ENCODE peak calls at places on chromosomes 12 and 14, in nine cellular contexts. X is ELF-1; Q is H1; P is cerebellar cortex; O is NCI-H2171; D is HEK293T; I is activated CD8-positive, alpha-beta T cell treated with anti-CD3 and anti-CD28 coated beads for 36 hours; Z is SK-N-DZ; R is iPS-NIHi11. F is an unnamed sample.

GRCh38 chr14:23112359-23113178 is 6.5 kb downstream of the CEBPE start:
- DNase-seq in X (no peak), Q (no peak), P (no peak), O (no peak), D (no peak), I (no peak), Z (no peak), R (no peak), F (no peak)

GRCh38 chr12:90281156-90281868 is 572.7 kb upstream of the ATP2B1 start:
- DNase-seq in X (no peak), Q (no peak), P (no peak), O (no peak), D (no peak), I (no peak), Z (no peak), R (no peak), F (no peak)

GRCh38 chr12:9718968-9719367 is 13.9 kb downstream of the CLECL1 start:
- DNase-seq in X (no peak), Q (no peak), P (no peak), O (no peak), D (no peak), I (no peak), Z (no peak), R (no peak), F (no peak)

GRCh38 chr14:100633406-100633805 is 46.2 kb upstream of the BEGAIN start:
- DNase-seq in X (no peak), Q (no peak), P (no peak), O (no peak), D (no peak), I (no peak), Z (no peak), R (no peak), F (no peak)

GRCh38 chr12:132356686-132357622 is 27.6 kb upstream of the GALNT9 start:
- DNase-seq in X (peak; percentile 66), Q (no peak), P (peak; percentile 89), O (peak; percentile 92), D (peak; percentile 40), I (peak; percentile 11), Z (no peak), R (peak; percentile 80), F (peak; percentile 47)

GRCh38 chr14:69719501-69719951 is 47.4 kb upstream of the SRSF5 start:
- DNase-seq in X (no peak), Q (no peak), P (no peak), O (no peak), D (no peak), I (no peak), Z (no peak), R (no peak), F (no peak)

GRCh38 chr12:77973579-77973978 is 142.9 kb downstream of the NAV3 start:
- DNase-seq in X (no peak), Q (no peak), P (no peak), O (no peak), D (no peak), I (no peak), Z (no peak), R (no peak), F (no peak)

GRCh38 chr12:69338120-69338859 is 9.9 kb upstream of the LYZ start:
- DNase-seq in X (no peak), Q (no peak), P (no peak), O (no peak), D (no peak), I (no peak), Z (no peak), R (no peak), F (no peak)

GRCh38 chr12:25308761-25309160 is 58.0 kb upstream of the KRAS start:
- DNase-seq in X (no peak), Q (no peak), P (no peak), O (no peak), D (no peak), I (no peak), Z (no peak), R (no peak), F (no peak)

GRCh38 chr12:84994436-84994835 is 41.6 kb downstream of the TSPAN19 start:
- DNase-seq in X (no peak), Q (no peak), P (no peak), O (no peak), D (no peak), I (no peak), Z (no peak), R (no peak), F (no peak)

GRCh38 chr12:89135976-89136634 is 216.2 kb downstream of the DUSP6 start:
- DNase-seq in X (no peak), Q (no peak), P (no peak), O (no peak), D (no peak), I (no peak), Z (no peak), R (no peak), F (no peak)

GRCh38 chr12:49219417-49220026 is 30.6 kb upstream of the TUBA1A start:
- DNase-seq in X (no peak), Q (no peak), P (no peak), O (no peak), D (no peak), I (no peak), Z (no peak), R (no peak), F (no peak)

GRCh38 chr12:19850341-19851065 is 411.2 kb downstream of the AEBP2 start:
- DNase-seq in X (no peak), Q (no peak), P (no peak), O (no peak), D (no peak), I (no peak), Z (no peak), R (no peak), F (no peak)

GRCh38 chr12:110921262-110921661 is 883 bp upstream of the MYL2 start:
- DNase-seq in X (no peak), Q (no peak), P (no peak), O (no peak), D (no peak), I (no peak), Z (no peak), R (no peak), F (no peak)

GRCh38 chr12:68264864-68265256 is 11.5 kb upstream of the IL22 start:
- DNase-seq in X (no peak), Q (no peak), P (no peak), O (no peak), D (no peak), I (no peak), Z (no peak), R (no peak), F (no peak)

GRCh38 chr12:53995311-53996187 is 4.4 kb upstream of the HOXC9 start:
- DNase-seq in X (no peak), Q (peak; percentile 80), P (peak; percentile 63), O (peak; percentile 25), D (no peak), I (peak; percentile 47), Z (no peak), R (peak; percentile 74), F (no peak)

GRCh38 chr12:6056406-6057211 is 67.9 kb downstream of the VWF start:
- DNase-seq in X (peak; percentile 72), Q (peak; percentile 63), P (peak; percentile 43), O (peak; percentile 35), D (peak; percentile 48), I (peak; percentile 63), Z (peak; percentile 73), R (peak; percentile 82), F (no peak)

GRCh38 chr14:95231966-95232365 is 74.6 kb upstream of the DICER1 start:
- DNase-seq in X (no peak), Q (no peak), P (no peak), O (no peak), D (no peak), I (no peak), Z (no peak), R (no peak), F (no peak)

GRCh38 chr14:90632451-90632850 is 183.8 kb downstream of the TTC7B start:
- DNase-seq in X (no peak), Q (no peak), P (no peak), O (peak; percentile 80), D (no peak), I (no peak), Z (no peak), R (no peak), F (no peak)

GRCh38 chr12:2894961-2895360 is 4.3 kb downstream of the TULP3 start:
- DNase-seq in X (no peak), Q (no peak), P (no peak), O (no peak), D (no peak), I (no peak), Z (no peak), R (no peak), F (no peak)

GRCh38 chr12:130739571-130739970 is 23.5 kb upstream of the RIMBP2 start:
- DNase-seq in X (no peak), Q (no peak), P (no peak), O (no peak), D (no peak), I (no peak), Z (no peak), R (no peak), F (no peak)

GRCh38 chr12:52495385-52495784 is 2.3 kb upstream of the KRT6A start:
- DNase-seq in X (peak; percentile 58), Q (peak; percentile 58), P (peak; percentile 11), O (peak; percentile 93), D (peak; percentile 27), I (no peak), Z (no peak), R (peak; percentile 72), F (no peak)

GRCh38 chr12:121196902-121197301 is 13.0 kb upstream of the P2RX4 start:
- DNase-seq in X (no peak), Q (no peak), P (no peak), O (no peak), D (no peak), I (no peak), Z (no peak), R (no peak), F (no peak)

GRCh38 chr12:50106907-50107306 is 3.1 kb downstream of the GPD1 start:
- DNase-seq in X (no peak), Q (no peak), P (no peak), O (no peak), D (no peak), I (no peak), Z (no peak), R (no peak), F (no peak)

GRCh38 chr14:35342160-35343010 is 50.2 kb downstream of the PSMA6 start:
- DNase-seq in X (peak; percentile 52), Q (no peak), P (no peak), O (peak; percentile 28), D (no peak), I (no peak), Z (no peak), R (no peak), F (no peak)

GRCh38 chr14:58107947-58108552 is 44.0 kb downstream of the ARMH4 start:
- DNase-seq in X (no peak), Q (no peak), P (peak; percentile 81), O (peak; percentile 34), D (peak; percentile 44), I (peak; percentile 60), Z (peak; percentile 42), R (peak; percentile 53), F (peak; percentile 55)

GRCh38 chr12:104624529-104624928 is 167.8 kb downstream of the CHST11 start:
- DNase-seq in X (no peak), Q (no peak), P (no peak), O (no peak), D (no peak), I (no peak), Z (no peak), R (no peak), F (no peak)

GRCh38 chr12:112126916-112127315 is 1.6 kb downstream of the TRAFD1 start:
- DNase-seq in X (no peak), Q (no peak), P (no peak), O (no peak), D (no peak), I (no peak), Z (no peak), R (no peak), F (no peak)

F was measured in SK-N-MC.